ENCODE peak calls at places on chromosome 21, in ten cellular contexts. H, R, K, Q, V, O, W, G, Y and S are unnamed samples. For H3K27me3, the result is how much of the 10 kb centered on the place peaks cover.

GRCh38 chr21:38809170-38809878 is 3.6 kb downstream of the ETS2 start:
- DNase-seq in H (no peak), R (no peak), K (no peak), Q (no peak), V (no peak), O (no peak), W (no peak), G (no peak), Y (no peak), S (no peak)

GRCh38 chr21:27480841-27481261 is 514.0 kb upstream of the ADAMTS5 start:
- DNase-seq in H (peak), R (no peak), K (no peak), Q (no peak), V (no peak), O (no peak), W (peak), G (no peak), Y (no peak), S (no peak)

GRCh38 chr21:26170471-26171309 is at the start of gene APP:
- DNase-seq in H (peak), R (peak), K (peak), Q (peak), V (peak), O (peak), W (peak), G (peak), Y (no peak), S (peak)

GRCh38 chr21:43280949-43281633 is 112.3 kb downstream of the CRYAA start:
- DNase-seq in H (no peak), R (no peak), K (no peak), Q (no peak), V (no peak), O (no peak), W (no peak), G (no peak), Y (no peak), S (no peak)

GRCh38 chr21:37619464-37619974 is 252.9 kb downstream of the DYRK1A start:
- DNase-seq in H (no peak), R (no peak), K (no peak), Q (no peak), V (no peak), O (no peak), W (no peak), G (no peak), Y (no peak), S (no peak)

GRCh38 chr21:46118871-46119564 is 21.1 kb downstream of the COL6A2 start:
- DNase-seq in H (no peak), R (no peak), K (no peak), Q (peak), V (no peak), O (peak), W (no peak), G (no peak), Y (no peak), S (no peak)

GRCh38 chr21:22743085-22743484 is 1744.9 kb downstream of the NCAM2 start:
- DNase-seq in H (no peak), R (no peak), K (no peak), Q (no peak), V (no peak), O (no peak), W (no peak), G (no peak), Y (no peak), S (no peak)

GRCh38 chr21:45938811-45939520 is 42.6 kb upstream of the COL6A1 start:
- DNase-seq in H (no peak), R (no peak), K (no peak), Q (no peak), V (no peak), O (no peak), W (no peak), G (no peak), Y (no peak), S (no peak)

GRCh38 chr21:20004353-20004752 is 993.9 kb upstream of the NCAM2 start:
- DNase-seq in H (no peak), R (no peak), K (no peak), Q (no peak), V (no peak), O (no peak), W (no peak), G (no peak), Y (no peak), S (no peak)

GRCh38 chr21:14981246-14981645 is 83.6 kb downstream of the NRIP1 start:
- DNase-seq in H (no peak), R (no peak), K (no peak), Q (no peak), V (no peak), O (no peak), W (no peak), G (no peak), Y (no peak), S (no peak)

GRCh38 chr21:38913120-38913975 is 107.6 kb downstream of the ETS2 start:
- DNase-seq in H (no peak), R (peak), K (no peak), Q (no peak), V (peak), O (peak), W (peak), G (no peak), Y (no peak), S (no peak)

GRCh38 chr21:39073063-39073462 is 110.2 kb downstream of the PSMG1 start:
- DNase-seq in H (no peak), R (no peak), K (no peak), Q (no peak), V (no peak), O (no peak), W (no peak), G (no peak), Y (no peak), S (no peak)

GRCh38 chr21:29786509-29786908 is 153.3 kb downstream of the GRIK1 start:
- DNase-seq in H (no peak), R (peak), K (no peak), Q (no peak), V (no peak), O (no peak), W (no peak), G (no peak), Y (no peak), S (no peak)

GRCh38 chr21:31142600-31142999 is 104.3 kb upstream of the KRTAP19-8 start:
- DNase-seq in H (no peak), R (no peak), K (no peak), Q (no peak), V (no peak), O (no peak), W (no peak), G (no peak), Y (no peak), S (peak)

GRCh38 chr21:34266322-34266721 is 97.5 kb upstream of the KCNE2 start:
- DNase-seq in H (no peak), R (no peak), K (no peak), Q (no peak), V (no peak), O (no peak), W (no peak), G (no peak), Y (no peak), S (no peak)

GRCh38 chr21:15592271-15592860 is 137.4 kb upstream of the USP25 start:
- DNase-seq in H (peak), R (peak), K (no peak), Q (no peak), V (no peak), O (no peak), W (peak), G (no peak), Y (peak), S (peak)

GRCh38 chr21:26377111-26377694 is 195.9 kb downstream of the CYYR1 start:
- DNase-seq in H (no peak), R (no peak), K (no peak), Q (no peak), V (no peak), O (no peak), W (no peak), G (no peak), Y (no peak), S (no peak)

GRCh38 chr21:46622226-46622625 is 13.2 kb upstream of the PRMT2 start:
- DNase-seq in H (peak), R (no peak), K (no peak), Q (no peak), V (no peak), O (peak), W (peak), G (peak), Y (no peak), S (no peak)

GRCh38 chr21:14737278-14737677 is 191.2 kb upstream of the SAMSN1 start:
- DNase-seq in H (no peak), R (no peak), K (no peak), Q (no peak), V (no peak), O (no peak), W (no peak), G (no peak), Y (no peak), S (no peak)

GRCh38 chr21:43209575-43210453 is 41.0 kb downstream of the CRYAA start:
- DNase-seq in H (peak), R (peak), K (no peak), Q (no peak), V (no peak), O (peak), W (peak), G (no peak), Y (peak), S (no peak)

GRCh38 chr21:39781331-39781730 is 36.3 kb downstream of the IGSF5 start:
- DNase-seq in H (no peak), R (no peak), K (no peak), Q (no peak), V (no peak), O (no peak), W (no peak), G (no peak), Y (no peak), S (no peak)

GRCh38 chr21:39527664-39528381 is 76.1 kb downstream of the SH3BGR start:
- DNase-seq in H (no peak), R (no peak), K (no peak), Q (no peak), V (no peak), O (no peak), W (no peak), G (no peak), Y (no peak), S (no peak)

GRCh38 chr21:38244885-38245869 is 11.6 kb upstream of the KCNJ15 start:
- DNase-seq in H (peak), R (peak), K (peak), Q (peak), V (no peak), O (no peak), W (peak), G (no peak), Y (no peak), S (peak)

GRCh38 chr21:42962360-42963007 is 11.9 kb upstream of the PKNOX1 start:
- DNase-seq in H (no peak), R (no peak), K (no peak), Q (no peak), V (no peak), O (no peak), W (no peak), G (no peak), Y (no peak), S (no peak)

GRCh38 chr21:29499734-29500343 is 201.1 kb downstream of the BACH1 start:
- DNase-seq in H (peak), R (peak), K (no peak), Q (no peak), V (no peak), O (no peak), W (peak), G (no peak), Y (no peak), S (peak)

GRCh38 chr21:39258207-39258606 is 55.2 kb downstream of the BRWD1 start:
- DNase-seq in H (no peak), R (no peak), K (no peak), Q (no peak), V (no peak), O (no peak), W (no peak), G (no peak), Y (no peak), S (no peak)

GRCh38 chr21:43805275-43805800 is 16.0 kb downstream of the RRP1 start:
- DNase-seq in H (no peak), R (no peak), K (no peak), Q (no peak), V (no peak), O (no peak), W (no peak), G (no peak), Y (no peak), S (no peak)

GRCh38 chr21:26784974-26785373 is 60.2 kb downstream of the ADAMTS1 start:
- DNase-seq in H (no peak), R (no peak), K (no peak), Q (no peak), V (no peak), O (no peak), W (no peak), G (no peak), Y (no peak), S (no peak)

GRCh38 chr21:21200103-21200938 is 202.1 kb downstream of the NCAM2 start:
- DNase-seq in H (peak), R (peak), K (no peak), Q (no peak), V (peak), O (peak), W (peak), G (no peak), Y (peak), S (no peak)

GRCh38 chr21:31660134-31660565 is 657 bp downstream of the SOD1 start:
- DNase-seq in H (no peak), R (peak), K (no peak), Q (no peak), V (peak), O (peak), W (peak), G (no peak), Y (no peak), S (no peak)

GRCh38 chr21:29647353-29647781 is 292.4 kb downstream of the GRIK1 start:
- DNase-seq in H (peak), R (peak), K (no peak), Q (no peak), V (no peak), O (no peak), W (peak), G (no peak), Y (no peak), S (no peak)

GRCh38 chr21:43754948-43755781 is 20.9 kb downstream of the CSTB start:
- DNase-seq in H (no peak), R (no peak), K (no peak), Q (no peak), V (no peak), O (no peak), W (no peak), G (no peak), Y (no peak), S (no peak)

GRCh38 chr21:18403685-18404084 is at the start of gene TMPRSS15:
- DNase-seq in H (no peak), R (no peak), K (no peak), Q (no peak), V (no peak), O (no peak), W (no peak), G (no peak), Y (no peak), S (no peak)

GRCh38 chr21:21612446-21612845 is 614.2 kb downstream of the NCAM2 start:
- DNase-seq in H (peak), R (peak), K (no peak), Q (no peak), V (no peak), O (no peak), W (peak), G (no peak), Y (no peak), S (no peak)

GRCh38 chr21:43021191-43021590 is 46.8 kb downstream of the PKNOX1 start:
- DNase-seq in H (no peak), R (no peak), K (no peak), Q (no peak), V (no peak), O (no peak), W (no peak), G (no peak), Y (no peak), S (no peak)

GRCh38 chr21:41776778-41777177 is 9.9 kb upstream of the RIPK4 start:
- DNase-seq in H (no peak), R (no peak), K (no peak), Q (no peak), V (no peak), O (no peak), W (no peak), G (no peak), Y (no peak), S (no peak)

GRCh38 chr21:41780337-41781046 is 13.6 kb upstream of the RIPK4 start:
- DNase-seq in H (no peak), R (no peak), K (no peak), Q (no peak), V (no peak), O (peak), W (no peak), G (no peak), Y (no peak), S (no peak)

GRCh38 chr21:41779659-41780058 is 12.8 kb upstream of the RIPK4 start:
- DNase-seq in H (no peak), R (no peak), K (no peak), Q (no peak), V (no peak), O (peak), W (no peak), G (no peak), Y (no peak), S (no peak)

GRCh38 chr21:41778974-41779600 is 12.2 kb upstream of the RIPK4 start:
- DNase-seq in H (no peak), R (no peak), K (no peak), Q (no peak), V (no peak), O (peak), W (no peak), G (no peak), Y (no peak), S (no peak)

DNA sequence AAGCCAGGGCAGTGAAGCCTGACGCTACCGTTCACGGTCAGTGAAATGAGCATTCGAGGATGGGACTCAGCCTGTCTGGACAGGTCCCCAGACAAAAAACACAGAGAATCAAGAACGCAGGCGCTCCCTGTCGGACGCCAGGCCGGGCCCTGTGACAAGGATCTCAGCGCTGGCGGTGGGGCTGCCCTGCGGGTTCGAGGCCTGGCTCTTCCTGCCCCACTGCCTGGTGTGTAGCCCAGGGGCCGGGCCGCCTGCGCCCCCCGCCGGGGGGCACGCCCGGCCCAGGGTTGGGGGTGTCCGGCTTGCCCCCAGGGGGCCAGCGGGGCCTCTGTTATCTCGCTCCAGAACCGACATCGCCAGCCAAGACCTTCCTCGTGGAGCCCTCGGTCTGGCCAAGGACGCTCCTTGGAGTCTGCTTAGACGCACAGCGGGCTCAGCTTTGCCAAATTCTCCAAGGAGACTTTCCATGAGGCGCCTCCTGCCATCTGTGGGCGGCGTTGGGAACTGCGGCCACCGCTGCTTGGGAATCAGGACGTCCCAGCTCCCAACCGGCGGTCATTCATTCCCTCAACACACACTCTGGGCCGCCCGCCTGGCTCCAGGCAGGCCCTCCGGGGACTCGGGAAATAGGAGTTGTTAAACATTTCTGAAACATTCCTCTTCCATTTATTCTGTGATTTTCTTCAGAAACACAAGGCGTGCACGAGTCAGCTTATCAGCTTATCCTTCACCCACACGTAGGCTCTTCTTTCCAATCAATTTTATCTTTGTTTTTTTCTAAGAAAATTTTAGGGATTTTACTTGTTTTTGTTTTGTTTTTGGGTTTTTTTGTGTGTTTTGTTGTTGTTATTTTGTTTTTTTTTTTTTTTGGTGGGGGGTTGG is 11.3 kb upstream of the RIPK4 start:
- DNase-seq in H (peak), R (peak), K (no peak), Q (no peak), V (peak), O (peak), W (peak), G (no peak), Y (no peak), S (no peak)
- H3K27ac ChIP-seq in H (no peak), R (no peak), K (no peak), Q (no peak), V (no peak), O (no peak), W (no peak), G (no peak), Y (peak), S (no peak)

DNA sequence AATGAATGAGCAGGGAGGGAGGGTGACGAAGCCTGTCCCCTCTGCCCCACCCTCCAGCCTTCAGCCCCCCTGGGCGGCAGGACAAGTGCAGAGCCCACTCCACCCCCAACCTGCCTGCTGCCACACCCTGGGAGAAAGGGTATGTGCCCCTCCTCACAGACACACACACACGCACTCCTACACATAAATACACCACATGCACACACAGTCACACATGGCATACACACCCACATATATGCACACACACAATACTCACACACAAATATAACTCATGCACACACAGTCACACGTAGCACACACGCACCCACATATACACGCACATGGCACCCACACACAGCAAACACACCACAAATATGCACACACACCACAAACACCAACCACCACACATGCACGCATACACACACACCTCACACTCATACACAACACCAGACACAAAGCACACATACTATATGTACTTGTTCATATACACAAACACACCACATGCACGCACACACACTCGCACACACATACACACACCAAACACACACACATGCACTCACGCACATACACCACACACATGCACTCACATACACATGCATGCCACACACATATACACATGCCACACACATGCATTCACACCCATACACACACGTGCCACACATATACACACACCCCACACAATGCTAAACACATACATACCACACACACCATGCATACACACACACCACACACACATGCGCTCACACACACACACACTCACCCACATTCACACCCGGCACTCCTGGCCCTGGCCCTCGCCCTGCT is 16.4 kb downstream of the ITGB2 start:
- DNase-seq in H (no peak), R (no peak), K (no peak), Q (no peak), V (no peak), O (no peak), W (no peak), G (no peak), Y (no peak), S (no peak)
- H3K27me3 ChIP-seq in H (under half), R (under half), K (under half), Q (under half), V (under half), O (under half), W (under half), G (under half), Y (under half), S (under half)

DNA sequence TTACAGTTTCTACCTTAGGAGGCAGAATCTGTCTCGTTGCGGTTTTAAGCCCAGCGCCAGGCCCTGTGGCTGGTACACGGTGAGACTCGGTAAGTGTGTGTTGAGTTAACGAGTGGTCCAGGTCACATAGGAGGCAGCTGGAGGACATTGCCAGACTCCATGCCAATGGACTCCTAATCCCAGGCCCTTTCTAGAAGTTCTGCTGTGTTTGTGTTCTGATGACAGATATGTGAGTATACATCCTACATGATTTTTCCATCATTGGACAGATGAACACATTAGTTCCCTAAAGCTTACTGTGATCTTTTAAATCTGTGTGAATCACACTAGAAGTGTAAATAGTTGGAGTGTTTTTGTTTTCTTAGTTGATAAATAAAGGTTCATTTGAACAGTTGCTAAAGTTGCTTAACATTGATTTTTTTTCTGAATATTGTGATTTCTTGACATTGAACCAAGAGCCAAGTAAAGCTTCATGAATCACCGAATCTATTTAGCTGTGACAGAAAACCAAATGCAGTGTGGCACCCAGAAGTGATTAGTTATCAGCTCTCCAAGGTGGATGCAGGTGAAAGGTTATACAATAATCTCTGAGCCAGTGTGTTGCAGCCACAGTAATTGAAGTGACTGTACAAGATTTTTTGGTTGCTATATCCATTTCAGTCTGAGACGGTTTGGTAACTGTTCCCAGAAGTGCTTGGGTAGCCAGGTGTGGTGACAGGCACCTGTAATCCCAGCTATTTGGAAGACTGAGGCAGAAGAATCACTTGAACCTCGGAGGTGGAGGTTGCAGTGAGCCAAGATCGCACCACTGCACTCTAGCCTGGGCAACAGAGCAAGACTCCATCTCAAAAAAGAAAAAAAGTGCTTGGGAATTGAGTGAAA is 46.3 kb downstream of the DOP1B start:
- DNase-seq in H (no peak), R (no peak), K (no peak), Q (no peak), V (no peak), O (no peak), W (no peak), G (no peak), Y (no peak), S (no peak)
- H3K27ac ChIP-seq in H (no peak), R (no peak), K (no peak), Q (no peak), V (no peak), O (no peak), W (no peak), G (no peak), Y (peak), S (no peak)

GRCh38 chr21:33026878-33027400 is 1.2 kb downstream of the OLIG2 start:
- DNase-seq in H (no peak), R (no peak), K (no peak), Q (no peak), V (no peak), O (peak), W (no peak), G (no peak), Y (no peak), S (no peak)
- H3K27me3 ChIP-seq in H (half or more), R (half or more), K (under half), Q (half or more), V (under half), O (under half), W (half or more), G (under half), Y (under half), S (under half)